ENCODE peak calls at places on chromosomes 2 and 18, in ten cellular contexts. W, G, J, A, Z, H, N, Q, F and D are unnamed samples. For H3K4me1, the result is how much of the 10 kb centered on the place peaks cover.

GRCh38 chr2:2667690-2668089 is 336.6 kb upstream of the MYT1L start:
- DNase-seq in W (no peak), G (no peak), J (no peak), A (no peak), Z (no peak), H (no peak), N (no peak), Q (no peak), F (no peak), D (no peak)

GRCh38 chr2:55761526-55761925 is 67.9 kb upstream of the PNPT1 start:
- DNase-seq in W (no peak), G (no peak), J (no peak), A (no peak), Z (peak), H (peak), N (no peak), Q (no peak), F (no peak), D (peak)

GRCh38 chr2:15732341-15733077 is 140.8 kb downstream of the DDX1 start:
- DNase-seq in W (no peak), G (no peak), J (peak), A (no peak), Z (no peak), H (peak), N (no peak), Q (no peak), F (no peak), D (no peak)

GRCh38 chr2:149732001-149732685 is 144.6 kb upstream of the MMADHC start:
- DNase-seq in W (no peak), G (no peak), J (no peak), A (no peak), Z (no peak), H (peak), N (no peak), Q (peak), F (peak), D (peak)

GRCh38 chr2:24122-24521 is 22.2 kb downstream of the FAM110C start:
- DNase-seq in W (no peak), G (no peak), J (no peak), A (no peak), Z (no peak), H (no peak), N (peak), Q (peak), F (no peak), D (no peak)

GRCh38 chr2:165697727-165698620 is 96.1 kb downstream of the GALNT3 start:
- DNase-seq in W (no peak), G (no peak), J (no peak), A (no peak), Z (no peak), H (no peak), N (no peak), Q (no peak), F (no peak), D (no peak)

GRCh38 chr2:181857471-181857870 is 34.1 kb upstream of the ITPRID2 start:
- DNase-seq in W (no peak), G (no peak), J (no peak), A (no peak), Z (no peak), H (peak), N (no peak), Q (no peak), F (no peak), D (peak)

GRCh38 chr18:13176847-13177246 is 41.7 kb upstream of the LDLRAD4 start:
- DNase-seq in W (no peak), G (no peak), J (no peak), A (no peak), Z (no peak), H (no peak), N (no peak), Q (peak), F (no peak), D (no peak)

GRCh38 chr2:12797815-12798214 is 81.1 kb downstream of the TRIB2 start:
- DNase-seq in W (no peak), G (no peak), J (no peak), A (no peak), Z (peak), H (peak), N (no peak), Q (no peak), F (no peak), D (peak)

GRCh38 chr2:236665572-236666118 is 96.0 kb downstream of the ACKR3 start:
- DNase-seq in W (no peak), G (no peak), J (no peak), A (no peak), Z (no peak), H (peak), N (no peak), Q (no peak), F (no peak), D (peak)

GRCh38 chr18:36314098-36314497 is 16.6 kb downstream of the FHOD3 start:
- DNase-seq in W (peak), G (no peak), J (no peak), A (no peak), Z (peak), H (peak), N (no peak), Q (no peak), F (no peak), D (peak)

GRCh38 chr2:207655000-207655399 is 29.8 kb upstream of the METTL21A start:
- DNase-seq in W (no peak), G (no peak), J (no peak), A (no peak), Z (no peak), H (no peak), N (no peak), Q (no peak), F (no peak), D (no peak)

GRCh38 chr18:2970762-2971659 is 41.9 kb downstream of the LPIN2 start:
- DNase-seq in W (no peak), G (no peak), J (no peak), A (no peak), Z (no peak), H (no peak), N (no peak), Q (no peak), F (peak), D (no peak)

GRCh38 chr2:211114826-211115450 is 558.5 kb downstream of the CPS1 start:
- DNase-seq in W (no peak), G (no peak), J (no peak), A (no peak), Z (peak), H (peak), N (no peak), Q (no peak), F (no peak), D (peak)

GRCh38 chr2:74188018-74188601 is 9.4 kb upstream of the MOB1A start:
- DNase-seq in W (no peak), G (no peak), J (no peak), A (no peak), Z (peak), H (peak), N (no peak), Q (no peak), F (peak), D (peak)

GRCh38 chr2:221399183-221399582 is 172.9 kb downstream of the EPHA4 start:
- DNase-seq in W (no peak), G (no peak), J (no peak), A (no peak), Z (no peak), H (no peak), N (no peak), Q (no peak), F (no peak), D (no peak)

GRCh38 chr2:24164416-24164973 is 10.4 kb upstream of the FAM228A start:
- DNase-seq in W (no peak), G (peak), J (peak), A (no peak), Z (peak), H (no peak), N (peak), Q (peak), F (no peak), D (no peak)

GRCh38 chr2:168804214-168804613 is 1.8 kb downstream of the NOSTRIN start:
- DNase-seq in W (no peak), G (no peak), J (no peak), A (no peak), Z (no peak), H (no peak), N (peak), Q (no peak), F (no peak), D (no peak)
- H3K4me1 ChIP-seq in W (under half), G (under half), J (under half), A (under half), Z (under half), H (under half), N (under half), Q (under half), F (under half), D (under half)

GRCh38 chr2:219060821-219061791 is at the start of gene IHH:
- DNase-seq in W (no peak), G (no peak), J (no peak), A (no peak), Z (peak), H (peak), N (no peak), Q (peak), F (no peak), D (no peak)
- H3K4me1 ChIP-seq in W (under half), G (under half), J (under half), A (under half), Z (under half), H (under half), N (under half), Q (under half), F (under half), D (under half)

DNA sequence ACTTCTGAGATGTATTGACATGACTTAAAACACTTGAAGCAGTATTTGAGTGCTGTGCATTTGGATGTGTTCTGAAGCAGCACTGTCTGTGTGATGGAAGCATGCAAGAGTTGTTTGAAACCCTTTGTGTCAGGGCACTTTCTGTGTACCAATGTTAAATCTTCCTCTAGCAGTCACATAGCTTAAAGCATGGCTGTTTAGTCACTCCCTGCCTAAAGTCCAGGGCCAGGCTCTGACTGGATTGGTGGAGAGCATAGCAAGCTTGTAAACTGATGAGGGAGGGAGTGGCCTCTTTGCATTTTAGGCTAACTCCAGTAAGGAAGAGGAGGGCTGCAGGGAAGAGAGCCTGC is 73.5 kb downstream of the MYO1B start:
- DNase-seq in W (no peak), G (no peak), J (no peak), A (no peak), Z (peak), H (peak), N (peak), Q (peak), F (no peak), D (peak)
- H3K4me1 ChIP-seq in W (half or more), G (under half), J (under half), A (under half), Z (half or more), H (under half), N (under half), Q (half or more), F (under half), D (half or more)

DNA sequence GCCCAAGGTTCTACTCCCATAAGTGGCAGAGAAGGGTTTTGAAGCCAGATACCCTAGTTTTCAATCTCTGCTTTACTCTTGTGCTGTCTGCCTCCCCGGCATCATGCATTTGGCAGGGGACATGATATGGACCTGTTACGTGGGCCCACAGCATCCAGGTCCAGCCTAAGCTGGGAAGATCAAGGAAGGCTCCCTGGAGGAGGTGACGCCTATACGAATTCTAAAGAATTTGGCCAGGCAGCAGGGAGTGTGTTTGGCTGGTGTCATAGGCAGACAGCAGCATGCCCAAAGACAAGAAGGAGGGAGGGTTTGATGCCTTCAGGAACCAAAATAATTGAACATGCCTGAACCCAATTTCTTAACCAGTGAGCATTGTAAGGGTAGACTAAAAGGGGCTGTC is 21.2 kb downstream of the NRP2 start:
- DNase-seq in W (no peak), G (no peak), J (no peak), A (no peak), Z (no peak), H (no peak), N (no peak), Q (no peak), F (no peak), D (no peak)
- H3K4me1 ChIP-seq in W (half or more), G (under half), J (half or more), A (under half), Z (half or more), H (under half), N (under half), Q (half or more), F (under half), D (half or more)

DNA sequence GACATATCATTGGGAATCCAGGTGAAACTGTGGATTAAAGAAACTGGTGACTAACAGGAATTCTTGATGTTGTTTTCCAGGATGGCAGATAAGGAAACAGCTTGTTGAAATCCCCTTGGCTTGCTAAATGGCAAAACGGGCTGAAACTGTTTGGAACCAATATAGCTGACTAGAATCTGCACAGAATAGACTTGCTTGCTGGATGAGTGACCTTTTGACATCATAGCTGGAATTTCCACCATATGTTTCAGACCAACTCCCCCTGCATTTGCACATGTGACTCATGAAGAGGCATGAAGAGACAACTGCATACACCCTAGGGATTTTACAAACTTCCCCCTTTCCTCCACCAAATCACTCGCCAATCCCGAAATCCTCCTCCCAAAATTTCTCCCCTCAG is 87.7 kb upstream of the LYPD1 start:
- DNase-seq in W (no peak), G (no peak), J (no peak), A (no peak), Z (no peak), H (peak), N (no peak), Q (no peak), F (no peak), D (peak)
- H3K4me1 ChIP-seq in W (under half), G (under half), J (under half), A (under half), Z (under half), H (under half), N (under half), Q (under half), F (under half), D (under half)